ENCODE peak calls at places on chromosomes 4 and X, in seven cellular contexts. One of them, this sample, is unnamed.
A peak's percentile ranks its signal among the peaks of the same experiment; 100 is the strongest.

GRCh38 chr4:121477480-121477879 is 96.7 kb upstream of the QRFPR start:
- DNase-seq in A172: no peak
- DNase-seq in CD8-positive, alpha-beta memory T cell: no peak
- DNase-seq in effector memory CD4-positive, alpha-beta T cell: no peak
- DNase-seq in lower leg skin: no peak
- DNase-seq in naive B cell: no peak
- DNase-seq in LoVo: no peak
- DNase-seq in this sample: no peak

GRCh38 chrX:104564921-104565703 is 887 bp upstream of the IL1RAPL2 start:
- DNase-seq in lower leg skin: no peak
- DNase-seq in LoVo: no peak
- DNase-seq in effector memory CD4-positive, alpha-beta T cell: no peak
- DNase-seq in CD8-positive, alpha-beta memory T cell: no peak
- DNase-seq in naive B cell: no peak
- DNase-seq in A172: no peak
- DNase-seq in this sample: no peak

GRCh38 chr4:82811838-82812672 is 13.5 kb upstream of the SCD5 start:
- DNase-seq in effector memory CD4-positive, alpha-beta T cell: no peak
- DNase-seq in LoVo: no peak
- DNase-seq in A172: no peak
- DNase-seq in naive B cell: no peak
- DNase-seq in CD8-positive, alpha-beta memory T cell: no peak
- DNase-seq in lower leg skin: no peak
- DNase-seq in this sample: no peak

GRCh38 chr4:5460106-5460801 is 248.1 kb downstream of the EVC2 start:
- DNase-seq in effector memory CD4-positive, alpha-beta T cell: no peak
- DNase-seq in lower leg skin: no peak
- DNase-seq in LoVo: peak; percentile 4
- DNase-seq in naive B cell: no peak
- DNase-seq in CD8-positive, alpha-beta memory T cell: no peak
- DNase-seq in A172: peak; percentile 3
- DNase-seq in this sample: peak; percentile 7

GRCh38 chr4:185183622-185184281 is 20.0 kb downstream of the CFAP97 start:
- DNase-seq in effector memory CD4-positive, alpha-beta T cell: peak; percentile 66
- DNase-seq in CD8-positive, alpha-beta memory T cell: peak; percentile 67
- DNase-seq in naive B cell: peak; percentile 61
- DNase-seq in lower leg skin: peak; percentile 88
- DNase-seq in LoVo: peak; percentile 84
- DNase-seq in A172: peak; percentile 75
- DNase-seq in this sample: peak; percentile 75

GRCh38 chr4:102174800-102175199 is 170.5 kb downstream of the SLC39A8 start:
- DNase-seq in effector memory CD4-positive, alpha-beta T cell: no peak
- DNase-seq in LoVo: no peak
- DNase-seq in lower leg skin: no peak
- DNase-seq in CD8-positive, alpha-beta memory T cell: no peak
- DNase-seq in naive B cell: no peak
- DNase-seq in A172: peak; percentile 64
- DNase-seq in this sample: no peak

GRCh38 chr4:41683321-41683720 is 65.2 kb downstream of the PHOX2B start:
- DNase-seq in effector memory CD4-positive, alpha-beta T cell: no peak
- DNase-seq in A172: no peak
- DNase-seq in lower leg skin: no peak
- DNase-seq in LoVo: no peak
- DNase-seq in naive B cell: no peak
- DNase-seq in CD8-positive, alpha-beta memory T cell: no peak
- DNase-seq in this sample: no peak

GRCh38 chrX:120517936-120518335 is 42.8 kb downstream of the CUL4B start:
- DNase-seq in effector memory CD4-positive, alpha-beta T cell: no peak
- DNase-seq in CD8-positive, alpha-beta memory T cell: no peak
- DNase-seq in lower leg skin: no peak
- DNase-seq in naive B cell: no peak
- DNase-seq in LoVo: no peak
- DNase-seq in A172: no peak
- DNase-seq in this sample: no peak

GRCh38 chr4:141807073-141807472 is 170.7 kb downstream of the IL15 start:
- DNase-seq in A172: peak; percentile 58
- DNase-seq in naive B cell: no peak
- DNase-seq in effector memory CD4-positive, alpha-beta T cell: no peak
- DNase-seq in CD8-positive, alpha-beta memory T cell: no peak
- DNase-seq in LoVo: no peak
- DNase-seq in lower leg skin: no peak
- DNase-seq in this sample: no peak

GRCh38 chrX:68146054-68146453 is 287.2 kb downstream of the OPHN1 start:
- DNase-seq in effector memory CD4-positive, alpha-beta T cell: no peak
- DNase-seq in naive B cell: no peak
- DNase-seq in CD8-positive, alpha-beta memory T cell: no peak
- DNase-seq in LoVo: no peak
- DNase-seq in A172: peak; percentile 33
- DNase-seq in lower leg skin: no peak
- DNase-seq in this sample: peak; percentile 36

GRCh38 chrX:136759968-136760367 is 20.8 kb downstream of the ARHGEF6 start:
- DNase-seq in naive B cell: peak; percentile 32
- DNase-seq in lower leg skin: no peak
- DNase-seq in effector memory CD4-positive, alpha-beta T cell: no peak
- DNase-seq in A172: no peak
- DNase-seq in LoVo: no peak
- DNase-seq in CD8-positive, alpha-beta memory T cell: no peak
- DNase-seq in this sample: no peak

GRCh38 chrX:84044051-84044450 is 143.9 kb downstream of the RPS6KA6 start:
- DNase-seq in A172: no peak
- DNase-seq in LoVo: no peak
- DNase-seq in effector memory CD4-positive, alpha-beta T cell: no peak
- DNase-seq in CD8-positive, alpha-beta memory T cell: no peak
- DNase-seq in lower leg skin: no peak
- DNase-seq in naive B cell: no peak
- DNase-seq in this sample: no peak

GRCh38 chrX:16469870-16470269 is 180.1 kb upstream of the S100G start:
- DNase-seq in naive B cell: no peak
- DNase-seq in effector memory CD4-positive, alpha-beta T cell: no peak
- DNase-seq in CD8-positive, alpha-beta memory T cell: no peak
- DNase-seq in A172: no peak
- DNase-seq in lower leg skin: no peak
- DNase-seq in LoVo: no peak
- DNase-seq in this sample: no peak

GRCh38 chrX:40170830-40171512 is 73.2 kb upstream of the BCOR start:
- DNase-seq in effector memory CD4-positive, alpha-beta T cell: no peak
- DNase-seq in lower leg skin: no peak
- DNase-seq in LoVo: peak; percentile 18
- DNase-seq in A172: no peak
- DNase-seq in naive B cell: no peak
- DNase-seq in CD8-positive, alpha-beta memory T cell: no peak
- DNase-seq in this sample: no peak

GRCh38 chr4:81724925-81725329 is 253.2 kb upstream of the RASGEF1B start:
- DNase-seq in LoVo: peak; percentile 5
- DNase-seq in CD8-positive, alpha-beta memory T cell: peak; percentile 20
- DNase-seq in A172: no peak
- DNase-seq in naive B cell: peak; percentile 12
- DNase-seq in lower leg skin: peak; percentile 76
- DNase-seq in effector memory CD4-positive, alpha-beta T cell: no peak
- DNase-seq in this sample: peak; percentile 62

GRCh38 chrX:10360121-10360520 is 203.3 kb downstream of the CLCN4 start:
- DNase-seq in A172: peak; percentile 10
- DNase-seq in CD8-positive, alpha-beta memory T cell: no peak
- DNase-seq in lower leg skin: no peak
- DNase-seq in naive B cell: no peak
- DNase-seq in effector memory CD4-positive, alpha-beta T cell: no peak
- DNase-seq in LoVo: no peak
- DNase-seq in this sample: no peak

GRCh38 chr4:8340721-8341680 is 71.4 kb downstream of the HTRA3 start:
- DNase-seq in CD8-positive, alpha-beta memory T cell: no peak
- DNase-seq in lower leg skin: peak; percentile 74
- DNase-seq in naive B cell: no peak
- DNase-seq in LoVo: no peak
- DNase-seq in A172: no peak
- DNase-seq in effector memory CD4-positive, alpha-beta T cell: no peak
- DNase-seq in this sample: no peak

GRCh38 chr4:100517864-100518341 is at the start of gene EMCN:
- DNase-seq in LoVo: no peak
- DNase-seq in naive B cell: no peak
- DNase-seq in effector memory CD4-positive, alpha-beta T cell: no peak
- DNase-seq in A172: no peak
- DNase-seq in CD8-positive, alpha-beta memory T cell: no peak
- DNase-seq in lower leg skin: no peak
- DNase-seq in this sample: no peak

This sample was measured in SW480.